ENCODE peak calls at places on chromosomes 7 and 10, in five cellular contexts. G, F, J, H and V are unnamed samples.

GRCh38 chr10:98088186-98088971 is 46.1 kb upstream of the R3HCC1L start:
- DNase-seq in G (peak), F (peak), J (peak), H (no peak), V (no peak)

GRCh38 chr10:78507761-78508160 is 474.1 kb downstream of the RPS24 start:
- DNase-seq in G (no peak), F (no peak), J (no peak), H (no peak), V (no peak)

GRCh38 chr10:122544493-122544892 is 16.1 kb upstream of the DMBT1 start:
- DNase-seq in G (no peak), F (no peak), J (no peak), H (no peak), V (no peak)

GRCh38 chr7:111059826-111060225 is 31.1 kb upstream of the LRRN3 start:
- DNase-seq in G (no peak), F (no peak), J (no peak), H (no peak), V (no peak)

GRCh38 chr10:108303149-108303548 is 1138.6 kb upstream of the SORCS1 start:
- DNase-seq in G (no peak), F (no peak), J (no peak), H (no peak), V (no peak)

GRCh38 chr10:99555371-99556224 is 22.9 kb downstream of the NKX2-3 start:
- DNase-seq in G (no peak), F (no peak), J (no peak), H (no peak), V (no peak)

GRCh38 chr10:10222288-10222945 is 795.3 kb upstream of the CELF2 start:
- DNase-seq in G (no peak), F (no peak), J (no peak), H (no peak), V (no peak)

GRCh38 chr7:32611201-32611691 is 116.0 kb downstream of the AVL9 start:
- DNase-seq in G (no peak), F (no peak), J (no peak), H (no peak), V (no peak)

GRCh38 chr10:99532687-99533495 is at the start of gene NKX2-3:
- DNase-seq in G (no peak), F (no peak), J (no peak), H (no peak), V (no peak)

GRCh38 chr7:128387663-128388485 is 21.9 kb downstream of the IMPDH1 start:
- DNase-seq in G (peak), F (peak), J (peak), H (peak), V (peak)

GRCh38 chr7:83427929-83428328 is 221.0 kb downstream of the SEMA3E start:
- DNase-seq in G (peak), F (no peak), J (peak), H (peak), V (no peak)

GRCh38 chr10:6050801-6051445 is 11.2 kb downstream of the IL2RA start:
- DNase-seq in G (peak), F (peak), J (peak), H (peak), V (no peak)

GRCh38 chr7:82164410-82164809 is 279.2 kb downstream of the CACNA2D1 start:
- DNase-seq in G (no peak), F (no peak), J (no peak), H (no peak), V (no peak)

GRCh38 chr10:112984756-112985155 is 34.7 kb downstream of the TCF7L2 start:
- DNase-seq in G (no peak), F (no peak), J (no peak), H (no peak), V (no peak)

GRCh38 chr7:134632937-134633540 is 13.6 kb upstream of the BPGM start:
- DNase-seq in G (peak), F (no peak), J (peak), H (no peak), V (no peak)

GRCh38 chr10:77546048-77546447 is 91.6 kb downstream of the KCNMA1 start:
- DNase-seq in G (no peak), F (no peak), J (no peak), H (no peak), V (no peak)

GRCh38 chr10:71831646-71832552 is 19.2 kb downstream of the PSAP start:
- DNase-seq in G (no peak), F (no peak), J (no peak), H (no peak), V (peak)

GRCh38 chr7:139523199-139523941 is at the start of gene CLEC2L:
- DNase-seq in G (no peak), F (no peak), J (no peak), H (no peak), V (no peak)